ENCODE peak calls at places on chromosomes 12 and 14, in nine cellular contexts. M, O, K, U, G, E, I, R and D are unnamed samples.

GRCh38 chr12:127336416-127336815 is 930.6 kb upstream of the TMEM132C start:
- DNase-seq in M (no peak), O (no peak), K (no peak), U (no peak), G (no peak), E (no peak), I (no peak), R (no peak), D (no peak)

GRCh38 chr12:4789776-4790175 is 69.6 kb downstream of the GALNT8 start:
- DNase-seq in M (no peak), O (no peak), K (no peak), U (no peak), G (no peak), E (no peak), I (no peak), R (no peak), D (no peak)

GRCh38 chr12:124588689-124589318 is 21.4 kb upstream of the NCOR2 start:
- DNase-seq in M (peak), O (no peak), K (no peak), U (no peak), G (peak), E (peak), I (no peak), R (no peak), D (no peak)

GRCh38 chr12:42884116-42884515 is 294.6 kb upstream of the PRICKLE1 start:
- DNase-seq in M (no peak), O (no peak), K (no peak), U (no peak), G (no peak), E (peak), I (no peak), R (no peak), D (no peak)

GRCh38 chr12:98355322-98355721 is 160.1 kb upstream of the TMPO start:
- DNase-seq in M (no peak), O (no peak), K (no peak), U (no peak), G (peak), E (peak), I (no peak), R (no peak), D (no peak)

GRCh38 chr14:72512925-72513324 is 381.0 kb downstream of the DPF3 start:
- DNase-seq in M (peak), O (no peak), K (no peak), U (no peak), G (no peak), E (no peak), I (no peak), R (no peak), D (no peak)

GRCh38 chr12:2682301-2683282 is 112.2 kb upstream of the FKBP4 start:
- DNase-seq in M (peak), O (no peak), K (no peak), U (peak), G (peak), E (peak), I (peak), R (no peak), D (peak)

GRCh38 chr12:4781212-4781611 is 61.0 kb downstream of the GALNT8 start:
- DNase-seq in M (peak), O (no peak), K (no peak), U (no peak), G (no peak), E (no peak), I (no peak), R (no peak), D (no peak)

GRCh38 chr12:131058700-131059099 is 105.0 kb downstream of the ADGRD1 start:
- DNase-seq in M (no peak), O (no peak), K (no peak), U (no peak), G (no peak), E (no peak), I (no peak), R (no peak), D (no peak)

GRCh38 chr12:108232565-108232964 is 103.5 kb downstream of the WSCD2 start:
- DNase-seq in M (no peak), O (peak), K (no peak), U (no peak), G (no peak), E (no peak), I (no peak), R (no peak), D (no peak)

GRCh38 chr14:55427439-55427838 is 13.0 kb downstream of the TBPL2 start:
- DNase-seq in M (no peak), O (no peak), K (no peak), U (no peak), G (no peak), E (peak), I (no peak), R (no peak), D (no peak)

GRCh38 chr14:100898935-100899840 is 4.3 kb downstream of the RTL1 start:
- DNase-seq in M (peak), O (peak), K (no peak), U (no peak), G (peak), E (no peak), I (no peak), R (no peak), D (no peak)

GRCh38 chr12:45789025-45789424 is 59.5 kb downstream of the ARID2 start:
- DNase-seq in M (no peak), O (no peak), K (no peak), U (no peak), G (peak), E (no peak), I (peak), R (no peak), D (no peak)

GRCh38 chr14:57462551-57462950 is 31.1 kb downstream of the CCDC198 start:
- DNase-seq in M (no peak), O (no peak), K (no peak), U (no peak), G (no peak), E (no peak), I (no peak), R (no peak), D (no peak)

GRCh38 chr12:117567644-117568043 is 206.2 kb upstream of the NOS1 start:
- DNase-seq in M (no peak), O (no peak), K (no peak), U (no peak), G (no peak), E (no peak), I (no peak), R (no peak), D (no peak)

GRCh38 chr12:68904351-68904982 is 28.5 kb downstream of the CPM start:
- DNase-seq in M (no peak), O (no peak), K (no peak), U (no peak), G (no peak), E (no peak), I (peak), R (no peak), D (no peak)

GRCh38 chr12:71201136-71201679 is 43.4 kb upstream of the TSPAN8 start:
- DNase-seq in M (no peak), O (no peak), K (no peak), U (no peak), G (no peak), E (no peak), I (no peak), R (no peak), D (no peak)

GRCh38 chr12:123269980-123270379 is 1.7 kb downstream of the CDK2AP1 start:
- DNase-seq in M (no peak), O (no peak), K (no peak), U (no peak), G (no peak), E (no peak), I (no peak), R (no peak), D (no peak)

GRCh38 chr12:121190523-121191031 is 19.4 kb upstream of the P2RX4 start:
- DNase-seq in M (no peak), O (no peak), K (no peak), U (no peak), G (peak), E (peak), I (no peak), R (no peak), D (no peak)

GRCh38 chr12:77337327-77337726 is 272.0 kb upstream of the E2F7 start:
- DNase-seq in M (no peak), O (no peak), K (no peak), U (no peak), G (no peak), E (peak), I (no peak), R (no peak), D (no peak)

GRCh38 chr12:67765969-67766368 is 117.4 kb downstream of the DYRK2 start:
- DNase-seq in M (no peak), O (no peak), K (no peak), U (no peak), G (no peak), E (no peak), I (no peak), R (no peak), D (no peak)

GRCh38 chr12:75850751-75851462 is 180.7 kb downstream of the PHLDA1 start:
- DNase-seq in M (no peak), O (no peak), K (no peak), U (no peak), G (peak), E (peak), I (no peak), R (no peak), D (no peak)

GRCh38 chr12:95613021-95613420 is 61.7 kb upstream of the USP44 start:
- DNase-seq in M (no peak), O (no peak), K (no peak), U (no peak), G (no peak), E (no peak), I (no peak), R (no peak), D (no peak)

GRCh38 chr12:13595536-13596450 is 385.6 kb downstream of the GRIN2B start:
- DNase-seq in M (no peak), O (no peak), K (no peak), U (no peak), G (peak), E (no peak), I (no peak), R (no peak), D (no peak)

GRCh38 chr12:81295286-81295685 is 217.4 kb downstream of the ACSS3 start:
- DNase-seq in M (no peak), O (no peak), K (no peak), U (no peak), G (no peak), E (no peak), I (no peak), R (no peak), D (no peak)

GRCh38 chr14:99118046-99118721 is 153.8 kb downstream of the BCL11B start:
- DNase-seq in M (peak), O (no peak), K (no peak), U (no peak), G (no peak), E (no peak), I (no peak), R (no peak), D (no peak)

GRCh38 chr12:119182701-119183493 is 4.2 kb downstream of the HSPB8 start:
- DNase-seq in M (no peak), O (no peak), K (no peak), U (no peak), G (peak), E (peak), I (no peak), R (no peak), D (no peak)

GRCh38 chr14:94164685-94165431 is 9.3 kb upstream of the PPP4R4 start:
- DNase-seq in M (no peak), O (no peak), K (no peak), U (no peak), G (no peak), E (no peak), I (no peak), R (no peak), D (no peak)

GRCh38 chr12:92955997-92956663 is 27.0 kb upstream of the EEA1 start:
- DNase-seq in M (no peak), O (no peak), K (no peak), U (no peak), G (peak), E (peak), I (no peak), R (no peak), D (no peak)

GRCh38 chr12:47032644-47033043 is 46.8 kb upstream of the PCED1B start:
- DNase-seq in M (no peak), O (no peak), K (no peak), U (no peak), G (peak), E (peak), I (peak), R (no peak), D (no peak)

GRCh38 chr12:32897688-32898573 is 1.4 kb upstream of the PKP2 start:
- DNase-seq in M (no peak), O (no peak), K (no peak), U (no peak), G (no peak), E (no peak), I (no peak), R (no peak), D (no peak)
- H3K27ac ChIP-seq in M (peak), O (peak), K (no peak), U (peak), G (peak), E (no peak), I (no peak), R (peak), D (no peak)

DNA sequence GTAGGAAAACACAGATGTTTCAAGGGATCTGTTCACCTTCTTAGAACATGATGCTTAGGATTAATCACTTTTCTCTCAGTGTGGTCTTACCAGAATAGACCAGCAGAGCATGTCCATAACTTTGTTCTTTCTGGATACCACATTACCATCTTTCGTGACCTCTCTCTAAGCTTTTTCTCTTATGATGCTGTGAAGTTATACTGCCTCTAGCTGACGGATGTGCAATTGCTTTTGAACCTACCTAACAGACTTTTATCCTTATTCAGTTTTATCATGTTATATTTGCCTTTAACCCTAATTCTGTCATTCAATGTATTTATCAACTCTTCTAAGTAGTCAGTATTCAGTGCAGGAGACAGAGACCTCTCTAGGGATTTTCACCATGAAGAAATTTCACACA is 246.7 kb downstream of the DACT1 start:
- DNase-seq in M (no peak), O (no peak), K (no peak), U (no peak), G (no peak), E (no peak), I (no peak), R (no peak), D (no peak)
- TF ChIP-seq CTCF in M (peak), O (no peak), K (no peak), U (no peak), G (no peak), E (no peak), I (peak), R (no peak), D (no peak)

DNA sequence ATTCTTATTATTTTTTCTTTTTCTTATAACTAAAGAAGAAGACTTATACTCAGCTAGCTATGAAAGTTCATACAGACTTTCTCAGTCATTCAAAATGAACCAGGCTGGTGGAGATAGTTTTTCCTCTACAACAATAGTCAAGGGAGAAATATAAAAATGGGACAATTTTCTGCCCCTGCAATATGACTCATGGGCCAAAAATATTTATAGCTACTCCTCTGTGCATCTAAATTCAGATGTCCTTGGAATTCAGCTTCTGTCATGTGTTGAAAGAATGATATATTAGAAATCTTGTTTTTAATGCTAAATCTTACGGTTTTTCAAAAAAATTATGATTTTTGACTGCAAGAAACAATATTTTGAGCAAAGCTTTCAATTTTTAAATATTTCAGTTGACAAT is 237.2 kb upstream of the SYT10 start:
- DNase-seq in M (no peak), O (no peak), K (no peak), U (no peak), G (no peak), E (no peak), I (no peak), R (no peak), D (no peak)
- H3K27ac ChIP-seq in M (no peak), O (no peak), K (no peak), U (no peak), G (no peak), E (no peak), I (no peak), R (no peak), D (no peak)

GRCh38 chr14:93115920-93116675 is at the start of gene ITPK1:
- DNase-seq in M (no peak), O (peak), K (peak), U (peak), G (peak), E (peak), I (peak), R (peak), D (peak)

GRCh38 chr14:93115069-93115919 is 431 bp downstream of the ITPK1 start:
- DNase-seq in M (peak), O (peak), K (peak), U (peak), G (peak), E (peak), I (peak), R (peak), D (peak)

GRCh38 chr14:93113678-93114067 is 2.1 kb downstream of the ITPK1 start:
- DNase-seq in M (no peak), O (no peak), K (no peak), U (no peak), G (no peak), E (no peak), I (no peak), R (no peak), D (no peak)

GRCh38 chr14:93114068-93114710 is 1.5 kb downstream of the ITPK1 start:
- DNase-seq in M (no peak), O (peak), K (no peak), U (no peak), G (no peak), E (no peak), I (peak), R (no peak), D (no peak)

GRCh38 chr14:93114713-93115068 is 1.0 kb downstream of the ITPK1 start:
- DNase-seq in M (no peak), O (peak), K (no peak), U (no peak), G (no peak), E (no peak), I (no peak), R (no peak), D (no peak)
- TF ChIP-seq CTCF in M (peak), O (no peak), K (no peak), U (no peak), G (no peak), E (peak), I (no peak), R (no peak), D (no peak)

DNA sequence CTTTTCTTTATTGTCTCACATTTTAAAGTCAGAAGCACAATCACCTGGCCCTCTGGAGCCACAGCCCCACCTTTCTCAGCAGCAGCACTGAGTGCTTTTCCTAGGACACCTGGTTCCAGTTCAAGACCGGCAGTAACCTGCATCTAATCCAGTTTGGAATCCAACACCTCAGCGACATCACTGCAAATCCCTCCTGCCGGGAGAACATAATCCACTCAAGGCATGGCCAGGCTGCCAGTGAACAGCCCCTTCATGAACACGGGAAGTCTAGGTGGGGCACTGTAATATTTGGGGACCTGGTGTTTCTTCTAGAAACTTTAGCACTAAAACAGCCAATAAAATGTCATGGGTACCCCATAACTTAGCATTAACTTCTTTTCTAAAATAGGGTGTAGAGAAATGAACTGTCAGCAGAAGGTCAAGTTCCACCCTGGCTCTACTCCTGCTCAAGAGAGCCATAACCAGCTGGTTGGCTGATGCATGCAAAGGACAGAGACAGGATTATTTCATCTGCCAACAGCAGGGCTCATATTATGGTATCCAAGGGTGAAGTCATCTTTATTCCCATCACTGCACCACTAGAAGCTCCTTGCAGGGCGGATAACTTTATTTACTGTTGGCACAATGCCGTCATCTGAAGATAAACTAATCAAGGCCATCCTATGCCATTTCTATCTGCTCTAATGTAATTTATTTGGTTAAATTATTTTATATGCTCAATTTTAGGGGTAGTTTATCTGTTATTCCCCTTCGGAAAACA is 76.7 kb downstream of the TTC7B start:
- DNase-seq in M (peak), O (no peak), K (no peak), U (no peak), G (no peak), E (no peak), I (no peak), R (no peak), D (no peak)
- H3K27ac ChIP-seq in M (peak), O (no peak), K (no peak), U (no peak), G (no peak), E (no peak), I (no peak), R (no peak), D (no peak)

DNA sequence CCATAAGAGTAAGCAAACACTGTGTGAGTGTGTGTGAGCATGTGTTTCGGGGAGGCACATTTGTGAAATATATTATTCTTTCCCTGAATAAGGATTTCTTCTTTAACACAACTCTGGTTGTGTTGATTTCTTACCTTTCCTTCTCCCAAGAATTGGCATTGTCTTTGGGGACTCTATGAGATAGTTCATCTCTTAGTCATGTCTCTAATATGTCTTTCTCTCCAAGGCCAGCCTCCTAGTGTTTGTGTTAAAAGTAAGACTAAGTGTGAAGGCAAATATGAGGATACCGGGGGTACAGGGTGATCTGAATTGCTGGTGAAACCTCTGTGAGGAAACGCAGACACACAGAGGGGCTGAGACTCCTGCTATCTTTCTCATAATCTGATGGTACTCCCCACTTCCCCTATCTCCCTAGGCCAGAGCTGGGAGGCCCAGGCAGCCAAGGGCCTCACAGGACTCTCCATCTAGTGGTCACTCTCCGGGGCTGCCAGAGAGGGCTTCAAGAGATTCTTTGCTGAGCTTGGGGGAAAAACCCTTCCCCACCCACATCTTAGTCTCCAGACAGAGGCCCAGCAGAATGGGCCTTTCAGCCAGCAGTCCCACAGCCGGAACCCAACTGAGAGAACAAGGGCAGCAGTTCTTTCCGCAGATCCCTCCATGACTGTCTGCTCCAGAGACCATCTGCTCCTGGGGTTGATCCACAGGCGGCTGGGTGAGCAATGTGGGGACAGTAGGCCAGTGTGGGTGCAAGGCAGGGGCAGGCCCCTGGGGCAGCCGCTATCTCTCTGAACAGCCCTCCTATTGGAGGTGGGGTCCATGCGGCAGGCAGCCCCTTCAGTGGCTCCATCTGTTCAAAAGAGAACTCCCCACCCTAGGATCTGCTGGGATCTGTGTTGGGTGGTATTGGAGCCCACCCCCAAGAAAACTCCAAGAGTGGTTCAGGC is 5.8 kb upstream of the HOXC12 start:
- DNase-seq in M (no peak), O (no peak), K (no peak), U (no peak), G (no peak), E (no peak), I (peak), R (no peak), D (no peak)
- TF ChIP-seq CTCF in M (no peak), O (no peak), K (no peak), U (no peak), G (no peak), E (no peak), I (no peak), R (no peak), D (no peak)

DNA sequence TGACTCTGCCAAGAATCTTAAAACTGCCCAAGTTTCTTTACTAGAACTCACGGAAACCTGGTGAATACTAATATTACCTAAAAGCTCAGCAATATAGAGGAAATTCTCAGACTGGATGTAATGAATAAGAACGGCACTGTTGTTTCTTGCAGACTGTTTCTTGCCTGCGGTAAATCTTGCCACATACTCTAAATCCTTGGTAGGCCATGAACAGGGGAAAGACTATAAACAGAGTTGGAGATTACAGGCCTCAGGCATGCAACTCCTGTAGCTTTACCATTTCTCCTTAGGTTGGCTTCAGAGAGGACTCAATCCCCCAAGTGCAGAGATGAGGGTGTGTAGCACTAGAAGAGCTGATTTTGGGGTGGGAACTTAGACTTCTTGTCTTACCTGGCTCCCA is 1.1 kb downstream of the ALDH6A1 start:
- DNase-seq in M (no peak), O (no peak), K (no peak), U (no peak), G (no peak), E (no peak), I (no peak), R (no peak), D (no peak)
- H3K27ac ChIP-seq in M (peak), O (no peak), K (peak), U (peak), G (peak), E (no peak), I (no peak), R (no peak), D (no peak)